ENCODE peak calls at places on chromosomes 2 and 18, in seven cellular contexts. One of them, this sample, is unnamed. For H3K4me1, the result is how much of the 10 kb centered on the place peaks cover.

GRCh38 chr2:70181363-70181956 is 9.4 kb downstream of the C2orf42 start:
- DNase-seq in esophagus squamous epithelium: no peak
- DNase-seq in pancreas: no peak
- DNase-seq in stomach: peak
- DNase-seq in prostate gland: no peak
- DNase-seq in NT2/D1: no peak
- DNase-seq in ovary: no peak
- DNase-seq in this sample: no peak

GRCh38 chr2:71458413-71459083 is 5.2 kb downstream of the DYSF start:
- DNase-seq in esophagus squamous epithelium: no peak
- DNase-seq in pancreas: no peak
- DNase-seq in stomach: no peak
- DNase-seq in prostate gland: no peak
- DNase-seq in NT2/D1: no peak
- DNase-seq in ovary: no peak
- DNase-seq in this sample: no peak

GRCh38 chr2:151007365-151007764 is 254.3 kb downstream of the RBM43 start:
- DNase-seq in esophagus squamous epithelium: no peak
- DNase-seq in pancreas: no peak
- DNase-seq in stomach: no peak
- DNase-seq in prostate gland: no peak
- DNase-seq in NT2/D1: no peak
- DNase-seq in ovary: no peak
- DNase-seq in this sample: no peak

GRCh38 chr2:239202343-239202742 is 198.5 kb downstream of the HDAC4 start:
- DNase-seq in esophagus squamous epithelium: no peak
- DNase-seq in pancreas: no peak
- DNase-seq in stomach: no peak
- DNase-seq in prostate gland: no peak
- DNase-seq in NT2/D1: no peak
- DNase-seq in ovary: peak
- DNase-seq in this sample: no peak

GRCh38 chr2:10405441-10405840 is 42.7 kb downstream of the ODC1 start:
- DNase-seq in esophagus squamous epithelium: no peak
- DNase-seq in pancreas: peak
- DNase-seq in stomach: no peak
- DNase-seq in prostate gland: peak
- DNase-seq in NT2/D1: no peak
- DNase-seq in ovary: no peak
- DNase-seq in this sample: peak

GRCh38 chr2:236219411-236219810 is 44.8 kb downstream of the ASB18 start:
- DNase-seq in esophagus squamous epithelium: no peak
- DNase-seq in pancreas: no peak
- DNase-seq in stomach: no peak
- DNase-seq in prostate gland: no peak
- DNase-seq in NT2/D1: no peak
- DNase-seq in ovary: no peak
- DNase-seq in this sample: no peak

GRCh38 chr2:44843086-44843485 is 98.4 kb upstream of the SIX3 start:
- DNase-seq in esophagus squamous epithelium: no peak
- DNase-seq in pancreas: no peak
- DNase-seq in stomach: no peak
- DNase-seq in prostate gland: no peak
- DNase-seq in NT2/D1: no peak
- DNase-seq in ovary: no peak
- DNase-seq in this sample: no peak

GRCh38 chr18:25743661-25744151 is 346.7 kb downstream of the SS18 start:
- DNase-seq in esophagus squamous epithelium: no peak
- DNase-seq in pancreas: no peak
- DNase-seq in stomach: no peak
- DNase-seq in prostate gland: no peak
- DNase-seq in NT2/D1: no peak
- DNase-seq in ovary: no peak
- DNase-seq in this sample: no peak

GRCh38 chr2:9422321-9423099 is 818 bp downstream of the ITGB1BP1 start:
- DNase-seq in esophagus squamous epithelium: no peak
- DNase-seq in pancreas: peak
- DNase-seq in stomach: peak
- DNase-seq in prostate gland: no peak
- DNase-seq in NT2/D1: no peak
- DNase-seq in ovary: peak
- DNase-seq in this sample: no peak

GRCh38 chr2:73177645-73178255 is 24.6 kb upstream of the NOTO start:
- DNase-seq in esophagus squamous epithelium: no peak
- DNase-seq in pancreas: no peak
- DNase-seq in stomach: no peak
- DNase-seq in prostate gland: no peak
- DNase-seq in NT2/D1: no peak
- DNase-seq in ovary: no peak
- DNase-seq in this sample: no peak

GRCh38 chr2:119282966-119283511 is 59.4 kb downstream of the STEAP3 start:
- DNase-seq in esophagus squamous epithelium: no peak
- DNase-seq in pancreas: no peak
- DNase-seq in stomach: peak
- DNase-seq in prostate gland: peak
- DNase-seq in NT2/D1: no peak
- DNase-seq in ovary: no peak
- DNase-seq in this sample: no peak

GRCh38 chr2:217429981-217430500 is 570.2 kb upstream of the TNP1 start:
- DNase-seq in esophagus squamous epithelium: no peak
- DNase-seq in pancreas: no peak
- DNase-seq in stomach: no peak
- DNase-seq in prostate gland: no peak
- DNase-seq in NT2/D1: no peak
- DNase-seq in ovary: no peak
- DNase-seq in this sample: no peak

GRCh38 chr18:26134110-26134509 is 441 bp downstream of the PSMA8 start:
- DNase-seq in esophagus squamous epithelium: no peak
- DNase-seq in pancreas: no peak
- DNase-seq in stomach: no peak
- DNase-seq in prostate gland: no peak
- DNase-seq in NT2/D1: no peak
- DNase-seq in ovary: no peak
- DNase-seq in this sample: no peak

GRCh38 chr18:79866889-79867574 is 69.3 kb downstream of the KCNG2 start:
- DNase-seq in esophagus squamous epithelium: no peak
- DNase-seq in pancreas: no peak
- DNase-seq in stomach: no peak
- DNase-seq in prostate gland: no peak
- DNase-seq in NT2/D1: no peak
- DNase-seq in ovary: no peak
- DNase-seq in this sample: peak

GRCh38 chr18:57267368-57267767 is 85.0 kb upstream of the ST8SIA3 start:
- DNase-seq in esophagus squamous epithelium: no peak
- DNase-seq in pancreas: no peak
- DNase-seq in stomach: no peak
- DNase-seq in prostate gland: no peak
- DNase-seq in NT2/D1: no peak
- DNase-seq in ovary: no peak
- DNase-seq in this sample: no peak

GRCh38 chr2:104408266-104408665 is 445.6 kb upstream of the POU3F3 start:
- DNase-seq in esophagus squamous epithelium: no peak
- DNase-seq in pancreas: no peak
- DNase-seq in stomach: no peak
- DNase-seq in prostate gland: no peak
- DNase-seq in NT2/D1: peak
- DNase-seq in ovary: no peak
- DNase-seq in this sample: no peak

GRCh38 chr2:3958969-3959368 is 255.6 kb downstream of the DCDC2C start:
- DNase-seq in esophagus squamous epithelium: no peak
- DNase-seq in pancreas: no peak
- DNase-seq in stomach: no peak
- DNase-seq in prostate gland: no peak
- DNase-seq in NT2/D1: no peak
- DNase-seq in ovary: no peak
- DNase-seq in this sample: no peak

GRCh38 chr2:241316825-241317224 is 1.1 kb downstream of the SEPTIN2 start:
- DNase-seq in esophagus squamous epithelium: no peak
- DNase-seq in pancreas: no peak
- DNase-seq in stomach: no peak
- DNase-seq in prostate gland: peak
- DNase-seq in NT2/D1: no peak
- DNase-seq in ovary: no peak
- DNase-seq in this sample: no peak
- H3K4me1 ChIP-seq in esophagus squamous epithelium: under half
- H3K4me1 ChIP-seq in pancreas: under half
- H3K4me1 ChIP-seq in stomach: half or more
- H3K4me1 ChIP-seq in prostate gland: under half
- H3K4me1 ChIP-seq in NT2/D1: under half
- H3K4me1 ChIP-seq in ovary: under half
- H3K4me1 ChIP-seq in this sample: under half

GRCh38 chr2:105752691-105753090 is 8.0 kb downstream of the NCK2 start:
- DNase-seq in esophagus squamous epithelium: no peak
- DNase-seq in pancreas: no peak
- DNase-seq in stomach: no peak
- DNase-seq in prostate gland: no peak
- DNase-seq in NT2/D1: no peak
- DNase-seq in ovary: no peak
- DNase-seq in this sample: no peak

GRCh38 chr2:105755895-105756294 is 11.2 kb downstream of the NCK2 start:
- DNase-seq in esophagus squamous epithelium: no peak
- DNase-seq in pancreas: no peak
- DNase-seq in stomach: no peak
- DNase-seq in prostate gland: no peak
- DNase-seq in NT2/D1: no peak
- DNase-seq in ovary: no peak
- DNase-seq in this sample: no peak

GRCh38 chr2:105754999-105755398 is 10.3 kb downstream of the NCK2 start:
- DNase-seq in esophagus squamous epithelium: no peak
- DNase-seq in pancreas: no peak
- DNase-seq in stomach: no peak
- DNase-seq in prostate gland: no peak
- DNase-seq in NT2/D1: no peak
- DNase-seq in ovary: no peak
- DNase-seq in this sample: no peak

GRCh38 chr2:105753380-105753779 is 8.7 kb downstream of the NCK2 start:
- DNase-seq in esophagus squamous epithelium: no peak
- DNase-seq in pancreas: no peak
- DNase-seq in stomach: no peak
- DNase-seq in prostate gland: no peak
- DNase-seq in NT2/D1: no peak
- DNase-seq in ovary: no peak
- DNase-seq in this sample: no peak

GRCh38 chr2:105754011-105754410 is 9.3 kb downstream of the NCK2 start:
- DNase-seq in esophagus squamous epithelium: no peak
- DNase-seq in pancreas: no peak
- DNase-seq in stomach: no peak
- DNase-seq in prostate gland: no peak
- DNase-seq in NT2/D1: no peak
- DNase-seq in ovary: no peak
- DNase-seq in this sample: no peak
- H3K4me1 ChIP-seq in esophagus squamous epithelium: under half
- H3K4me1 ChIP-seq in pancreas: under half
- H3K4me1 ChIP-seq in stomach: half or more
- H3K4me1 ChIP-seq in prostate gland: under half
- H3K4me1 ChIP-seq in NT2/D1: under half
- H3K4me1 ChIP-seq in ovary: under half
- H3K4me1 ChIP-seq in this sample: under half

DNA sequence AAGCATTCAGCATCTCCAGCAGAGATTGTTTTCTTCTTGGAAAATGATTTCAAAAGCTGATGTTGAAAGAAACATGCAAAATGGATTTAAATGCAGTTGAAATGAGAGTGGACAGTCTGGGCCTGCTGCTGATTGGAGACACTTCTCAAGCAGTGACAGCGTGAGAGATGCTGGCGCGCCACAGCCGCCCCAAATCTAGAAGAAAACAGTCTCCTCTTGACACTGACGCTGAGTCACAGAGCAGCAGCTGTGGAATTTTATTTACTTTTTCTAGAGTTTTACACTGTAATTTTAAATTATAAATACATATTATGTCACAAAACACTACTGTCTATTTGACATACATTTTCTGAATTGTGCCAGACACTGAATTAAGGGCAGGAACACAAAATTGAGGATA is 121.8 kb upstream of the TMEM200C start:
- DNase-seq in esophagus squamous epithelium: no peak
- DNase-seq in pancreas: no peak
- DNase-seq in stomach: no peak
- DNase-seq in prostate gland: no peak
- DNase-seq in NT2/D1: no peak
- DNase-seq in ovary: no peak
- DNase-seq in this sample: no peak
- H3K4me1 ChIP-seq in esophagus squamous epithelium: under half
- H3K4me1 ChIP-seq in pancreas: under half
- H3K4me1 ChIP-seq in stomach: under half
- H3K4me1 ChIP-seq in prostate gland: under half
- H3K4me1 ChIP-seq in NT2/D1: under half
- H3K4me1 ChIP-seq in ovary: under half
- H3K4me1 ChIP-seq in this sample: under half

GRCh38 chr2:177262137-177262536 is 2.4 kb downstream of the NFE2L2 start:
- DNase-seq in esophagus squamous epithelium: no peak
- DNase-seq in pancreas: no peak
- DNase-seq in stomach: no peak
- DNase-seq in prostate gland: no peak
- DNase-seq in NT2/D1: no peak
- DNase-seq in ovary: no peak
- DNase-seq in this sample: no peak

GRCh38 chr2:177263451-177264208 is 897 bp downstream of the NFE2L2 start:
- DNase-seq in esophagus squamous epithelium: peak
- DNase-seq in pancreas: peak
- DNase-seq in stomach: peak
- DNase-seq in prostate gland: peak
- DNase-seq in NT2/D1: peak
- DNase-seq in ovary: peak
- DNase-seq in this sample: peak

GRCh38 chr2:177262958-177263450 is 1.5 kb downstream of the NFE2L2 start:
- DNase-seq in esophagus squamous epithelium: no peak
- DNase-seq in pancreas: no peak
- DNase-seq in stomach: no peak
- DNase-seq in prostate gland: no peak
- DNase-seq in NT2/D1: no peak
- DNase-seq in ovary: no peak
- DNase-seq in this sample: no peak

GRCh38 chr2:177260398-177260797 is 4.1 kb downstream of the NFE2L2 start:
- DNase-seq in esophagus squamous epithelium: no peak
- DNase-seq in pancreas: no peak
- DNase-seq in stomach: no peak
- DNase-seq in prostate gland: no peak
- DNase-seq in NT2/D1: no peak
- DNase-seq in ovary: no peak
- DNase-seq in this sample: no peak

DNA sequence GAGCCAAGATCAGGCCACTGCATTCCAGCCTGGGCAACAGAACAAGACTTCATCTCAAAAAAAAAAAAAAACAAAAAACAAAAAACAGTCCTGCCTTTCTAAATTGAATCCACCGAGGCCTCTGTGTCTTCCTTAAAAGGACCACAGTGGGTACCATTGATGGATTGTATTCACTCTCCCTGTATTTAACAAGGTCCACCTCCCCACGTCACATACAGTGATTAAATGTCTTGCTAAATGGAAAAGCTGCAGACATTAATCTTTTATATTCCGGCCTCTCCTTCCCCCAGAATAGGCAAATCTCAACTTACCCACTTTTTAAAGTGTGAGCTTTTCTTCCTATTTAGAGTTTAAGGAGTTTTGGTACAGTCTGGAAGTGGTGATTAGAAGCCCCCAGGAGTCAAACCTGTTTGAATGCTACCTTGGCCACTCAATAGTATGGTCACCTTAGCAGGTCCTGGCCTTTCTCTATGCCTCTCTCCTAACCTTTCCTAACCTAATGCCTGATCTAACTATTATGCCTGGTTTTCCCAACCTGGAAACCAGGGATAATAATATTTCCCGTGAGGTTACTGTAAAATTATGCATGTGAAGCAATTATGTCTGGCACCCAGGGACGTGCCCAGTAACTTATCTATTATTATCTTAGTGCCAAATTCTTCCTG is 3.3 kb downstream of the NFE2L2 start:
- DNase-seq in esophagus squamous epithelium: no peak
- DNase-seq in pancreas: no peak
- DNase-seq in stomach: no peak
- DNase-seq in prostate gland: no peak
- DNase-seq in NT2/D1: no peak
- DNase-seq in ovary: no peak
- DNase-seq in this sample: no peak
- H3K4me1 ChIP-seq in esophagus squamous epithelium: under half
- H3K4me1 ChIP-seq in pancreas: under half
- H3K4me1 ChIP-seq in stomach: half or more
- H3K4me1 ChIP-seq in prostate gland: under half
- H3K4me1 ChIP-seq in NT2/D1: under half
- H3K4me1 ChIP-seq in ovary: under half
- H3K4me1 ChIP-seq in this sample: under half